ENCODE peak calls at places on chromosomes 2 and 18, in six cellular contexts. One of them, this sample, is unnamed. For H3K4me1, H3K27me3 and H3K9me3, the result is how much of the 10 kb centered on the place peaks cover.

GRCh38 chr2:232549655-232550350 is 554 bp downstream of the TIGD1 start:
- DNase-seq in adrenal gland: no peak
- DNase-seq in fibroblast of lung: no peak
- DNase-seq in effector memory CD4-positive, alpha-beta T cell: no peak
- DNase-seq in heart left ventricle: no peak
- DNase-seq in BE2C: no peak
- DNase-seq in this sample: no peak

GRCh38 chr2:149860276-149860921 is 272.8 kb upstream of the MMADHC start:
- DNase-seq in fibroblast of lung: peak
- DNase-seq in effector memory CD4-positive, alpha-beta T cell: no peak
- DNase-seq in BE2C: no peak
- DNase-seq in heart left ventricle: peak
- DNase-seq in adrenal gland: peak
- DNase-seq in this sample: peak

GRCh38 chr2:88190808-88191721 is 20.9 kb downstream of the THNSL2 start:
- DNase-seq in effector memory CD4-positive, alpha-beta T cell: no peak
- DNase-seq in fibroblast of lung: peak
- DNase-seq in adrenal gland: peak
- DNase-seq in BE2C: peak
- DNase-seq in heart left ventricle: no peak
- DNase-seq in this sample: no peak

GRCh38 chr2:19068206-19068605 is 290.2 kb downstream of the OSR1 start:
- DNase-seq in effector memory CD4-positive, alpha-beta T cell: no peak
- DNase-seq in adrenal gland: no peak
- DNase-seq in BE2C: no peak
- DNase-seq in heart left ventricle: no peak
- DNase-seq in fibroblast of lung: no peak
- DNase-seq in this sample: no peak

GRCh38 chr2:227748079-227748478 is 2.4 kb downstream of the SCYGR8 start:
- DNase-seq in effector memory CD4-positive, alpha-beta T cell: no peak
- DNase-seq in adrenal gland: no peak
- DNase-seq in fibroblast of lung: no peak
- DNase-seq in heart left ventricle: no peak
- DNase-seq in BE2C: peak
- DNase-seq in this sample: no peak

GRCh38 chr18:79242246-79242645 is 153.5 kb upstream of the NFATC1 start:
- DNase-seq in adrenal gland: no peak
- DNase-seq in effector memory CD4-positive, alpha-beta T cell: no peak
- DNase-seq in fibroblast of lung: no peak
- DNase-seq in heart left ventricle: no peak
- DNase-seq in BE2C: no peak
- DNase-seq in this sample: no peak

GRCh38 chr18:75916641-75916982 is 489.1 kb upstream of the SMIM21 start:
- DNase-seq in fibroblast of lung: no peak
- DNase-seq in adrenal gland: no peak
- DNase-seq in BE2C: no peak
- DNase-seq in heart left ventricle: no peak
- DNase-seq in effector memory CD4-positive, alpha-beta T cell: no peak
- DNase-seq in this sample: no peak

GRCh38 chr2:117832905-117833613 is 18.6 kb downstream of the DDX18 start:
- DNase-seq in adrenal gland: no peak
- DNase-seq in BE2C: no peak
- DNase-seq in fibroblast of lung: peak
- DNase-seq in effector memory CD4-positive, alpha-beta T cell: no peak
- DNase-seq in heart left ventricle: no peak
- DNase-seq in this sample: no peak

GRCh38 chr2:31440764-31441163 is 26.2 kb upstream of the XDH start:
- DNase-seq in fibroblast of lung: peak
- DNase-seq in adrenal gland: no peak
- DNase-seq in effector memory CD4-positive, alpha-beta T cell: no peak
- DNase-seq in heart left ventricle: no peak
- DNase-seq in BE2C: no peak
- DNase-seq in this sample: no peak

GRCh38 chr2:35410431-35411061 is 945.0 kb upstream of the CRIM1 start:
- DNase-seq in effector memory CD4-positive, alpha-beta T cell: peak
- DNase-seq in fibroblast of lung: peak
- DNase-seq in adrenal gland: peak
- DNase-seq in BE2C: peak
- DNase-seq in heart left ventricle: peak
- DNase-seq in this sample: peak

GRCh38 chr2:8581601-8582041 is 100.2 kb upstream of the ID2 start:
- DNase-seq in adrenal gland: peak
- DNase-seq in fibroblast of lung: no peak
- DNase-seq in BE2C: no peak
- DNase-seq in effector memory CD4-positive, alpha-beta T cell: no peak
- DNase-seq in heart left ventricle: no peak
- DNase-seq in this sample: no peak

GRCh38 chr2:172092716-172093415 is 7.6 kb downstream of the DLX1 start:
- DNase-seq in effector memory CD4-positive, alpha-beta T cell: no peak
- DNase-seq in BE2C: no peak
- DNase-seq in fibroblast of lung: no peak
- DNase-seq in heart left ventricle: no peak
- DNase-seq in adrenal gland: no peak
- DNase-seq in this sample: no peak

GRCh38 chr2:54722641-54723299 is 692 bp upstream of the EML6 start:
- DNase-seq in heart left ventricle: no peak
- DNase-seq in adrenal gland: no peak
- DNase-seq in fibroblast of lung: peak
- DNase-seq in effector memory CD4-positive, alpha-beta T cell: no peak
- DNase-seq in BE2C: no peak
- DNase-seq in this sample: no peak

GRCh38 chr2:128447538-128447885 is 128.8 kb upstream of the HS6ST1 start:
- DNase-seq in adrenal gland: peak
- DNase-seq in effector memory CD4-positive, alpha-beta T cell: no peak
- DNase-seq in heart left ventricle: no peak
- DNase-seq in BE2C: no peak
- DNase-seq in fibroblast of lung: no peak
- DNase-seq in this sample: no peak

GRCh38 chr2:143410097-143410897 is 281.1 kb downstream of the ARHGAP15 start:
- DNase-seq in fibroblast of lung: no peak
- DNase-seq in effector memory CD4-positive, alpha-beta T cell: no peak
- DNase-seq in heart left ventricle: no peak
- DNase-seq in BE2C: no peak
- DNase-seq in adrenal gland: no peak
- DNase-seq in this sample: no peak

GRCh38 chr18:13445241-13445897 is 226.8 kb downstream of the LDLRAD4 start:
- DNase-seq in fibroblast of lung: no peak
- DNase-seq in effector memory CD4-positive, alpha-beta T cell: no peak
- DNase-seq in adrenal gland: no peak
- DNase-seq in heart left ventricle: no peak
- DNase-seq in BE2C: no peak
- DNase-seq in this sample: no peak

GRCh38 chr2:55157474-55157884 is 74.6 kb downstream of the CLHC1 start:
- DNase-seq in BE2C: no peak
- DNase-seq in effector memory CD4-positive, alpha-beta T cell: no peak
- DNase-seq in adrenal gland: no peak
- DNase-seq in fibroblast of lung: peak
- DNase-seq in heart left ventricle: no peak
- DNase-seq in this sample: no peak

GRCh38 chr2:111676423-111676822 is 207.6 kb downstream of the ANAPC1 start:
- DNase-seq in BE2C: no peak
- DNase-seq in adrenal gland: no peak
- DNase-seq in fibroblast of lung: peak
- DNase-seq in heart left ventricle: no peak
- DNase-seq in effector memory CD4-positive, alpha-beta T cell: no peak
- DNase-seq in this sample: no peak

GRCh38 chr2:231541605-231542509 is 11.6 kb upstream of the NMUR1 start:
- DNase-seq in fibroblast of lung: no peak
- DNase-seq in adrenal gland: no peak
- DNase-seq in BE2C: no peak
- DNase-seq in heart left ventricle: no peak
- DNase-seq in effector memory CD4-positive, alpha-beta T cell: no peak
- DNase-seq in this sample: no peak

GRCh38 chr2:85813978-85814801 is 60.4 kb downstream of the ATOH8 start:
- DNase-seq in effector memory CD4-positive, alpha-beta T cell: peak
- DNase-seq in fibroblast of lung: peak
- DNase-seq in adrenal gland: peak
- DNase-seq in heart left ventricle: peak
- DNase-seq in BE2C: peak
- DNase-seq in this sample: peak

GRCh38 chr2:86584164-86584913 is 21.1 kb upstream of the CHMP3 start:
- DNase-seq in effector memory CD4-positive, alpha-beta T cell: no peak
- DNase-seq in BE2C: no peak
- DNase-seq in fibroblast of lung: no peak
- DNase-seq in adrenal gland: no peak
- DNase-seq in heart left ventricle: no peak
- DNase-seq in this sample: no peak

GRCh38 chr2:105796131-105796638 is 51.5 kb downstream of the NCK2 start:
- DNase-seq in BE2C: peak
- DNase-seq in fibroblast of lung: no peak
- DNase-seq in heart left ventricle: no peak
- DNase-seq in adrenal gland: no peak
- DNase-seq in effector memory CD4-positive, alpha-beta T cell: no peak
- DNase-seq in this sample: no peak

GRCh38 chr2:62114564-62114963 is 81.4 kb upstream of the B3GNT2 start:
- DNase-seq in heart left ventricle: peak
- DNase-seq in effector memory CD4-positive, alpha-beta T cell: no peak
- DNase-seq in fibroblast of lung: no peak
- DNase-seq in adrenal gland: no peak
- DNase-seq in BE2C: peak
- DNase-seq in this sample: no peak

GRCh38 chr2:81658227-81658626 is 1353.7 kb upstream of the LRRTM1 start:
- DNase-seq in fibroblast of lung: no peak
- DNase-seq in BE2C: no peak
- DNase-seq in adrenal gland: no peak
- DNase-seq in effector memory CD4-positive, alpha-beta T cell: no peak
- DNase-seq in heart left ventricle: no peak
- DNase-seq in this sample: no peak

GRCh38 chr2:6943971-6944370 is 26.8 kb downstream of the RNF144A start:
- DNase-seq in heart left ventricle: no peak
- DNase-seq in BE2C: no peak
- DNase-seq in effector memory CD4-positive, alpha-beta T cell: no peak
- DNase-seq in fibroblast of lung: no peak
- DNase-seq in adrenal gland: no peak
- DNase-seq in this sample: no peak

DNA sequence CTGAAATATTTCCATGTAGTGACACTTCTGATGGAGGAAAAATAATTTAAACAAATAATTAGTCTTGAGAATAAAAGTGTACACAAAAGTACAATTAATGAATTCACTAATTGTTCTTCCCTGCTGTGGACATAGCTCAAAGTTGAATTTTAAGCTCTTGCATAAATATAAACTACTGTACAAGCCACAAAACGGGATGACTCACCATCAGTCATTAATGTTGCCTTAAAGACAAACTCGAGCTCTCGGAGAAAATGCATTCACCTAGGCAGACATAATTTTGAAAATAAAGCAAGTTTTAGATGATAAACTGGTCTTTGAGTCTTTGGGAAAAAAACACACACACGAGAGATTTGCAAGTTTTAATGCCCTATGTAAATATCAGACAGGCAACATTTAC is 436.4 kb downstream of the ZNF521 start:
- DNase-seq in BE2C: no peak
- DNase-seq in fibroblast of lung: peak
- DNase-seq in heart left ventricle: no peak
- DNase-seq in adrenal gland: no peak
- DNase-seq in effector memory CD4-positive, alpha-beta T cell: no peak
- DNase-seq in this sample: no peak
- H3K4me1 ChIP-seq in BE2C: under half
- H3K4me1 ChIP-seq in fibroblast of lung: under half
- H3K4me1 ChIP-seq in heart left ventricle: under half
- H3K4me1 ChIP-seq in adrenal gland: under half
- H3K4me1 ChIP-seq in effector memory CD4-positive, alpha-beta T cell: under half
- H3K4me1 ChIP-seq in this sample: under half

GRCh38 chr2:237427807-237428506 is 14.0 kb upstream of the COL6A3 start:
- DNase-seq in adrenal gland: no peak
- DNase-seq in effector memory CD4-positive, alpha-beta T cell: no peak
- DNase-seq in BE2C: no peak
- DNase-seq in heart left ventricle: no peak
- DNase-seq in fibroblast of lung: no peak
- DNase-seq in this sample: no peak

GRCh38 chr2:237422309-237422708 is 8.3 kb upstream of the COL6A3 start:
- DNase-seq in heart left ventricle: no peak
- DNase-seq in fibroblast of lung: peak
- DNase-seq in BE2C: no peak
- DNase-seq in effector memory CD4-positive, alpha-beta T cell: no peak
- DNase-seq in adrenal gland: no peak
- DNase-seq in this sample: no peak

GRCh38 chr2:237423891-237424290 is 9.9 kb upstream of the COL6A3 start:
- DNase-seq in BE2C: no peak
- DNase-seq in fibroblast of lung: peak
- DNase-seq in effector memory CD4-positive, alpha-beta T cell: no peak
- DNase-seq in heart left ventricle: no peak
- DNase-seq in adrenal gland: no peak
- DNase-seq in this sample: no peak

GRCh38 chr2:237421542-237422047 is 7.6 kb upstream of the COL6A3 start:
- DNase-seq in heart left ventricle: peak
- DNase-seq in fibroblast of lung: peak
- DNase-seq in effector memory CD4-positive, alpha-beta T cell: peak
- DNase-seq in adrenal gland: peak
- DNase-seq in BE2C: peak
- DNase-seq in this sample: peak

DNA sequence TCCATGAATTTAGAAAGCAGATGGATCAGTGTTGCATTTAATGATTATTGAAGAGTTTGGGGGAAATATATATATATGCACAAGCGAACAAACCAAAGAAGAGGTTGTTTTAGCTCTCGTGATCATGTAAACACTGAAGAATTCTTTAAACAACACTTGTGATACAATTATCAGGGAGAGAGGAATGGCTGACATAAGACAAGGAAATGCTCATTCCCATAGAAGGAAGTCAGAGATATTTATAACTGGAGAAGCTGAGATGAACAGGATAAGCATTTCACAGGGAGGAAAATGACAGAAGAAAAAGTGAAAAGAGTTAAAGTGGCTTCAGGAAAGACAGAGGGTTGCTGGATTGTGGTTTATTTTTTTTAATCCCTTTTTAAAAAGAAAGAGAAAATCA is 10.6 kb upstream of the COL6A3 start:
- DNase-seq in effector memory CD4-positive, alpha-beta T cell: no peak
- DNase-seq in heart left ventricle: no peak
- DNase-seq in fibroblast of lung: no peak
- DNase-seq in BE2C: no peak
- DNase-seq in adrenal gland: no peak
- DNase-seq in this sample: no peak
- H3K27me3 ChIP-seq in effector memory CD4-positive, alpha-beta T cell: under half
- H3K27me3 ChIP-seq in heart left ventricle: under half
- H3K27me3 ChIP-seq in fibroblast of lung: under half
- H3K27me3 ChIP-seq in BE2C: under half
- H3K27me3 ChIP-seq in adrenal gland: under half
- H3K27me3 ChIP-seq in this sample: under half

DNA sequence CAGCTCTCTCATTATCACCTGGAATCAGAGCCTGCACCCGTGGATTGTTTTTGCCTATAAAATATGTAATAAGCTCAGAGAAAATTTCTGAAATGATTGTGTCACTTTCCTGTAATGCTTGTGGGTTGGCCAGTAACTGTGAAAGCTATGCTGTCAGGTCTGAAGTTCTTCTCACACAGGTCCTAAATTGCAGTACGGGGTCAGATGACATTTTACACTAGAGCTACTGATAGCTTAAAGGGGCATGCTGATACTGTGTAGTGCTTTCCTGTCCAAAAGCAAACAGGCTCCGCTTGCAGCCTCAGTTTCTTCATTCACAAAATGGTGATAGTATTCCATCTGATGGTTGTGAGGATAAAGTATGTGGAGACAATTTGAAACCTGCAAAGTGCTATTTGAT is 7.6 kb upstream of the FARSB start:
- DNase-seq in heart left ventricle: no peak
- DNase-seq in effector memory CD4-positive, alpha-beta T cell: no peak
- DNase-seq in BE2C: no peak
- DNase-seq in adrenal gland: no peak
- DNase-seq in fibroblast of lung: no peak
- DNase-seq in this sample: no peak
- H3K9me3 ChIP-seq in heart left ventricle: under half
- H3K9me3 ChIP-seq in effector memory CD4-positive, alpha-beta T cell: under half
- H3K9me3 ChIP-seq in BE2C: under half
- H3K9me3 ChIP-seq in adrenal gland: under half
- H3K9me3 ChIP-seq in fibroblast of lung: under half
- H3K9me3 ChIP-seq in this sample: under half

GRCh38 chr18:65942103-65942502 is 191.3 kb downstream of the CDH7 start:
- DNase-seq in BE2C: no peak
- DNase-seq in effector memory CD4-positive, alpha-beta T cell: no peak
- DNase-seq in adrenal gland: no peak
- DNase-seq in heart left ventricle: no peak
- DNase-seq in fibroblast of lung: no peak
- DNase-seq in this sample: no peak
- H3K4me1 ChIP-seq in BE2C: under half
- H3K4me1 ChIP-seq in effector memory CD4-positive, alpha-beta T cell: under half
- H3K4me1 ChIP-seq in adrenal gland: under half
- H3K4me1 ChIP-seq in heart left ventricle: under half
- H3K4me1 ChIP-seq in fibroblast of lung: under half
- H3K4me1 ChIP-seq in this sample: under half